ENCODE peak calls at places on chromosomes 13 and 19, in six cellular contexts. J is activated naive CD4-positive, alpha-beta T cell; P is aorta; G is HS-5; U is caudate nucleus; Z is HT1080. K is an unnamed sample.

GRCh38 chr19:46065486-46065885 is 24.7 kb upstream of the IGFL4 start:
- DNase-seq in J (no peak), P (no peak), G (no peak), U (no peak), Z (peak), K (no peak)

GRCh38 chr19:56837004-56837403 is 3.5 kb downstream of the PEG3 start:
- DNase-seq in J (no peak), P (no peak), G (no peak), U (no peak), Z (no peak), K (no peak)

GRCh38 chr13:109383683-109384082 is 402.7 kb downstream of the IRS2 start:
- DNase-seq in J (no peak), P (no peak), G (no peak), U (no peak), Z (peak), K (no peak)

GRCh38 chr19:6062274-6062673 is 48.0 kb downstream of the RFX2 start:
- DNase-seq in J (no peak), P (peak), G (no peak), U (no peak), Z (peak), K (no peak)

GRCh38 chr13:23950736-23951510 is 53.6 kb upstream of the C1QTNF9B start:
- DNase-seq in J (no peak), P (no peak), G (no peak), U (no peak), Z (no peak), K (no peak)

GRCh38 chr13:43159007-43159406 is 135.6 kb downstream of the DNAJC15 start:
- DNase-seq in J (no peak), P (no peak), G (no peak), U (no peak), Z (peak), K (no peak)

GRCh38 chr13:78194904-78195639 is 276.4 kb upstream of the EDNRB start:
- DNase-seq in J (no peak), P (no peak), G (no peak), U (no peak), Z (peak), K (no peak)

GRCh38 chr13:44084146-44084545 is 204.4 kb downstream of the LACC1 start:
- DNase-seq in J (no peak), P (no peak), G (no peak), U (no peak), Z (no peak), K (no peak)

GRCh38 chr19:5680083-5680436 is 256 bp downstream of the MICOS13 start:
- DNase-seq in J (no peak), P (peak), G (no peak), U (no peak), Z (no peak), K (no peak)

GRCh38 chr13:95115525-95115924 is 185.7 kb downstream of the ABCC4 start:
- DNase-seq in J (no peak), P (no peak), G (no peak), U (no peak), Z (peak), K (no peak)

GRCh38 chr19:4534836-4535658 is at the start of gene PLIN5:
- DNase-seq in J (no peak), P (no peak), G (no peak), U (peak), Z (peak), K (peak)

GRCh38 chr19:58364127-58364526 is 1.6 kb upstream of the ZNF497 start:
- DNase-seq in J (no peak), P (peak), G (no peak), U (no peak), Z (no peak), K (no peak)

GRCh38 chr13:114149774-114150740 is 17.6 kb upstream of the RASA3 start:
- DNase-seq in J (no peak), P (no peak), G (no peak), U (no peak), Z (no peak), K (no peak)

GRCh38 chr13:34076319-34076718 is 258.4 kb downstream of the RFC3 start:
- DNase-seq in J (no peak), P (no peak), G (no peak), U (no peak), Z (no peak), K (no peak)

GRCh38 chr19:40335855-40336700 is 12.1 kb downstream of the C19orf47 start:
- DNase-seq in J (no peak), P (no peak), G (no peak), U (no peak), Z (no peak), K (no peak)

GRCh38 chr13:40777166-40777956 is 6.4 kb upstream of the MRPS31 start:
- DNase-seq in J (no peak), P (no peak), G (no peak), U (no peak), Z (peak), K (no peak)

GRCh38 chr19:48961673-48962028 is 3.5 kb upstream of the FTL start:
- DNase-seq in J (no peak), P (no peak), G (no peak), U (no peak), Z (no peak), K (no peak)

GRCh38 chr19:33196446-33197193 is 2.5 kb downstream of the LRP3 start:
- DNase-seq in J (no peak), P (no peak), G (no peak), U (no peak), Z (no peak), K (no peak)

GRCh38 chr13:41465215-41465907 is 8.0 kb downstream of the RGCC start:
- DNase-seq in J (peak), P (peak), G (peak), U (no peak), Z (peak), K (peak)

GRCh38 chr19:38736413-38737280 is 7.6 kb downstream of the CAPN12 start:
- DNase-seq in J (no peak), P (no peak), G (no peak), U (no peak), Z (no peak), K (no peak)

K was measured in left ventricle myocardium inferior.